ENCODE peak calls at places on chromosome 13, in four cellular contexts. O is retinal pigment epithelial cell, I is A673, X is fibroblast of the aortic adventitia. G is an unnamed sample.

GRCh38 chr13:113122571-113123225 is at the start of gene F10:
- DNase-seq in O (peak), I (no peak), X (peak), G (no peak)

GRCh38 chr13:100203696-100204367 is 114.9 kb downstream of the PCCA start:
- DNase-seq in O (no peak), I (peak), X (peak), G (peak)

GRCh38 chr13:106796280-106797047 is 228.5 kb upstream of the ARGLU1 start:
- DNase-seq in O (no peak), I (no peak), X (no peak), G (no peak)

GRCh38 chr13:41005709-41006108 is 13.4 kb downstream of the ELF1 start:
- DNase-seq in O (no peak), I (no peak), X (no peak), G (no peak)

GRCh38 chr13:47794963-47795362 is 206.1 kb downstream of the SUCLA2 start:
- DNase-seq in O (no peak), I (peak), X (peak), G (no peak)

GRCh38 chr13:48975101-48975925 is at the start of gene FNDC3A:
- DNase-seq in O (peak), I (peak), X (peak), G (peak)

GRCh38 chr13:26624572-26624971 is 67.1 kb downstream of the WASF3 start:
- DNase-seq in O (no peak), I (no peak), X (no peak), G (no peak)

GRCh38 chr13:113837554-113838355 is 26.1 kb downstream of the GAS6 start:
- DNase-seq in O (peak), I (peak), X (peak), G (no peak)

GRCh38 chr13:28805193-28805819 is 14.8 kb upstream of the MTUS2 start:
- DNase-seq in O (no peak), I (peak), X (peak), G (peak)

GRCh38 chr13:99296270-99296865 is 10.8 kb downstream of the GPR183 start:
- DNase-seq in O (no peak), I (no peak), X (no peak), G (peak)

GRCh38 chr13:25654332-25654731 is 282.6 kb downstream of the ATP8A2 start:
- DNase-seq in O (no peak), I (no peak), X (no peak), G (no peak)

DNA sequence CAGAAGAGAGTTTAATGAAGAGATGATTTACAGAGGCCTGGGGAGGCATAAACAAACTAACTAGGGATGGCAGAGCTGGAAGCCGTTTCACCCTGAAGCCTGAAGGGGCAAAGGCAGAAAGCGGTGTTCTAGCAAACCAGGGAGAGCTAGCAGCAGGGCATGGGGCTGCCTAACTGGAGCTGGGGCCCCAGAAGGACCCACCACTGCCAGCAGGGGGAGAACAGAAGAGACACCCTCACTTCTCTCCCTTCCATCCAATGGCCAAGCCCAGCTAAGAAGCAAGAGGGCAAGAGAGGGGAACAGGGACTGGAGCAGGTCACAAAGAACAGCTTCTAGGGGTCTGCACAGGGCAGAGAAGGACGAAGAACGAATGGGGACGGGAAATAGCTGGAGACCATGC is 195.5 kb downstream of the KATNAL1 start:
- DNase-seq in O (no peak), I (peak), X (no peak), G (peak)
- TF ChIP-seq CTCF in O (peak), I (peak), X (peak), G (no peak)

DNA sequence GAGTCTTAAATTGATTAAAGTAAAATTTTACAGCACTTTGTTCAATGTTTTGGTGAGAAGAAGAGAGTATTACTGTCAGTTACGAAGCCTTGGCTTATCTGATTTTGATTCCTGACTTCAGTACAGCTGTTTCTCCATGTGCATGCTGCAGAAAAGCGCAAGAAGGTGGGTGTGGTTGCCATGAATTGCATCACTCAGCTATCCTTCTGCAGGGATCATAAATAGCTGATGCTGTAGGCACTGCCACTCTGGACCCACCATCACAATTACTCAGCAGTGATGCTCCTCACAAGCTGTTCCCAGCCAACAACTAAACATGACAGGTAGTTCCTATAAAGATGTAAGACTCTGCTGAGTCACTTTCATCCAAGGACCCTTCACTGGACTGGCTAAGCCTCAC is 321.2 kb downstream of the IRS2 start:
- DNase-seq in O (no peak), I (peak), X (no peak), G (no peak)
- TF ChIP-seq CTCF in O (no peak), I (no peak), X (no peak), G (no peak)

DNA sequence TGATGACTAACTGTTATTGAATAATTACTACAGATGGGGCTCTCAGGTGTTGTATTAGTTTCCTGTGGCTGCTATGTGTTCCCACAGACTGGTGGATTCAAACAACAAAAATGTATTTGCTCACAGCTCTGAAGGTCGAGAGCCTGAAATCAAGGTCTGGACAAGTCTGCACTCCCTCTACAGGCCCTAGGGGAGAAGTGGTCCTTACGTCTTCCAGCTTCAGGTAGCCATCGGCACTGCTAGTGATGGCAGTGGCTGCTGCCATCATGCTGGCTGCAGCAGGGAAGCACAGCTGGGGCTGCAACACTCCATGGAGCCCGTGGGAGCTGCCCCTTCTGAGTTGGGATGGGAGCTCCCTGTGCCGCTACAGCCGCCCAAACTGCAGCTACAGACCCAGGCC is 1.9 kb downstream of the TEX26 start:
- DNase-seq in O (no peak), I (no peak), X (no peak), G (no peak)
- TF ChIP-seq CTCF in O (peak), I (peak), X (no peak), G (no peak)

GRCh38 chr13:60213236-60213746 is 49.6 kb upstream of the DIAPH3 start:
- DNase-seq in O (no peak), I (no peak), X (no peak), G (no peak)

GRCh38 chr13:60210510-60211065 is 46.9 kb upstream of the DIAPH3 start:
- DNase-seq in O (no peak), I (no peak), X (no peak), G (no peak)

GRCh38 chr13:60214213-60215079 is 50.7 kb upstream of the DIAPH3 start:
- DNase-seq in O (no peak), I (peak), X (peak), G (no peak)

DNA sequence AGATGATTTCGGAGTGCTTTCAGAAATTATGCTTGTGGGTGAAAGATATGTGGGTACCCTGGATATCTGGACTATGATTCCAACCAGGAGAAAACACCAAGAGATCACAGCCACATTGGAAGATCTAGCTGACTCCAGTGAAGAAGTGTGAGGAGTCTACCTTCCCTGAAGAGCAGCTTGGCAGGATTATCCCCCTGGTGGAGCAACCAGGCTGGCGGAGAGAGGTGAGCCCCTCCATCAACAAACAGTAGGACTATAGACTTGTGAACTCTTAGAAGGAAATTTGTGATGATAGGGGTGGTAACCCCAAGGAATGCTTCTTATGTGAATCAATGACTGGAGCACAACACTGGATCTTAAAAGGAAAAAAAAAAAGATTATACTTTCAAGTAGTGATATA is 47.8 kb upstream of the DIAPH3 start:
- DNase-seq in O (no peak), I (no peak), X (no peak), G (no peak)
- TF ChIP-seq CTCF in O (no peak), I (no peak), X (no peak), G (no peak)

GRCh38 chr13:34657716-34658115 is 284.4 kb upstream of the NBEA start:
- DNase-seq in O (no peak), I (no peak), X (no peak), G (no peak)
- TF ChIP-seq CTCF in O (no peak), I (no peak), X (no peak), G (no peak)

DNA sequence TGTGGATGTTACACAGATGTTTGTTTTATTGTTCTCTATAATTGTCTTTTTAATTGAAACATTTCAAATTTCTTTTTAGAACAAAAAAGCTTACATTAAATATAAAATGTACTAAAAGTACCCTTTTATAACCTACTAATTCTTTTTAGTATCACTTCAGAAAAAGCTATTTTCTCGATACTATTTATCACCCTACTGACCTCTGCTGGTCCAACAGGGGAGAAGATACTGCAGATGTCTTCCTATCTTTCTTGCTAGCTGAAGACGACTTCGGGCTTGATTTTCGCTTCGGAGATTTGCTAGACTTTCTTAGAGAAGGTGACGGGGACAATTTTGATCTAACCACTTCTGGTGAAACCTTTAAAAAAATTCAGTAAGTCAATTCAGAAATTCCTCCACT is 42.4 kb downstream of the ZC3H13 start:
- DNase-seq in O (no peak), I (peak), X (peak), G (no peak)
- TF ChIP-seq CTCF in O (peak), I (peak), X (peak), G (no peak)

DNA sequence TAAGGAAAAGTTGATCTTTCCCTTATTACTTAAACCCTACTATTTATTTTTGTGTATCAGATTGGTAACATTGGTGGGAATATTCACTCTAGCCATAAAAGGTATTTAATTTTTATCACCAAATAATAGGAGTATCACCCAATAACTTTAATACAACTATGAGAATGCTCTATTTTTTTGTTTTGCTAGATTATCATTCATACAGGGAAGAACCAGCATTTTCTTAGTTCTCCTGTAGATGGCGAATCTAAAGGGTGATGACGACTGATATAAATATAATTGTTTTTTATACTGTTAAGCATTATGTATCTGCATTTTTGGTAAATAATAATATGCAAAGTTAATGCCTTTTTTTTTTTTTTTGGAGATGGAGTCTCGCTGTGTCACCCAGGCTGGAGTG is 7.9 kb upstream of the FRY start:
- DNase-seq in O (no peak), I (no peak), X (no peak), G (no peak)
- TF ChIP-seq CTCF in O (peak), I (peak), X (peak), G (no peak)